ENCODE peak calls at places on chromosomes 13 and 19, in five cellular contexts. E is IMR-90, L is heart left ventricle, Z is gastrocnemius medialis, G is left lung. Y is an unnamed sample.

GRCh38 chr13:109783447-109783814 is 3.0 kb downstream of the IRS2 start:
- DNase-seq in E (no peak), L (no peak), Z (no peak), G (no peak), Y (peak; percentile 51)

GRCh38 chr13:98879127-98879520 is 98.7 kb downstream of the DOCK9 start:
- DNase-seq in E (no peak), L (no peak), Z (no peak), G (no peak), Y (no peak)

GRCh38 chr13:20546559-20546958 is 20.4 kb upstream of the IFT88 start:
- DNase-seq in E (no peak), L (no peak), Z (no peak), G (no peak), Y (no peak)

GRCh38 chr13:33322965-33323668 is 37.6 kb upstream of the STARD13 start:
- DNase-seq in E (no peak), L (no peak), Z (no peak), G (no peak), Y (no peak)

GRCh38 chr13:98348476-98348875 is 171.4 kb upstream of the RNF113B start:
- DNase-seq in E (no peak), L (no peak), Z (no peak), G (no peak), Y (no peak)

GRCh38 chr13:60331249-60332012 is 65.6 kb upstream of the TDRD3 start:
- DNase-seq in E (no peak), L (no peak), Z (no peak), G (no peak), Y (no peak)

GRCh38 chr13:60509601-60510386 is 112.8 kb downstream of the TDRD3 start:
- DNase-seq in E (peak; percentile 1), L (no peak), Z (no peak), G (no peak), Y (no peak)

GRCh38 chr19:32662186-32662585 is 12.8 kb downstream of the ANKRD27 start:
- DNase-seq in E (peak; percentile 58), L (no peak), Z (no peak), G (no peak), Y (no peak)

GRCh38 chr13:106851251-106851650 is 283.3 kb upstream of the ARGLU1 start:
- DNase-seq in E (peak; percentile 18), L (no peak), Z (no peak), G (no peak), Y (no peak)

GRCh38 chr19:3778104-3778867 is 6.3 kb upstream of the RAX2 start:
- DNase-seq in E (no peak), L (no peak), Z (no peak), G (no peak), Y (no peak)

GRCh38 chr19:47886010-47886559 is at the start of gene SULT2A1:
- DNase-seq in E (no peak), L (no peak), Z (no peak), G (no peak), Y (no peak)

GRCh38 chr19:40165362-40165937 is 25.8 kb upstream of the MAP3K10 start:
- DNase-seq in E (no peak), L (peak; percentile 32), Z (peak; percentile 4), G (peak; percentile 47), Y (peak; percentile 77)

GRCh38 chr13:68714292-68714691 is 1393.3 kb upstream of the ATXN8OS start:
- DNase-seq in E (no peak), L (no peak), Z (no peak), G (no peak), Y (no peak)

GRCh38 chr19:55146078-55146647 is 2.8 kb downstream of the TNNT1 start:
- DNase-seq in E (no peak), L (no peak), Z (no peak), G (no peak), Y (no peak)

DNA sequence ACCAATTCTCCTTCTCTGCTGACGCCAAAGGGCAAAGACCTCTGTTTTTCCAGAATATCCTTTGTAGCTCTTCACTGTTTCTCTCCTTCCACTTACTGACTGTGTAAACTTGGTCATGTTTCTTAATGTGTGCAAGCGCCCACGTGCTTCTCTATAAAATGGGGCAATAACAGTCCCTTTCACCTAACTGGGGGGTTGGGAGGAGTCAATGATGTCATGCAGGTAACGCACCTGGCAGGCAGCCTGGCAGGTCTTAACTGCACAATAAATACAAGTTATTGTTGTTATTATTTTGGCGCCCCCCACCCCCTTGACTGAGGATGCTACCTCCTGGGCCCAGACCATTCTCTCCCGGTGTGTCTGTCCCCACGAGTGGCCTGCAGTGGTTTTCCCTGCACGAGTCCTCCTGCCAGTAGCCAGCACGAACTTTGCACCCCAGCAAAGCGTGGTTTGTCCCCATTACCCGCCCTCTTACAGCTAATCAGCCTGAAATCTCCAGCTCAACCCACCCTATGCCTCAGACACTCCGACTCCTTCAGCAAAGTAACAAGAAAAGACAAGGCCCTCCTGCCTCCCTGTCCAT is 5.3 kb downstream of the SBSN start:
- DNase-seq in E (no peak), L (no peak), Z (no peak), G (no peak), Y (no peak)
- H3K27me3 ChIP-seq in E (peaks cover 7% of the 10 kb centered on the region), L (no peaks in the 10 kb centered on the region), Z (peaks cover 7% of the 10 kb centered on the region), G (no peaks in the 10 kb centered on the region), Y (no peaks in the 10 kb centered on the region)

DNA sequence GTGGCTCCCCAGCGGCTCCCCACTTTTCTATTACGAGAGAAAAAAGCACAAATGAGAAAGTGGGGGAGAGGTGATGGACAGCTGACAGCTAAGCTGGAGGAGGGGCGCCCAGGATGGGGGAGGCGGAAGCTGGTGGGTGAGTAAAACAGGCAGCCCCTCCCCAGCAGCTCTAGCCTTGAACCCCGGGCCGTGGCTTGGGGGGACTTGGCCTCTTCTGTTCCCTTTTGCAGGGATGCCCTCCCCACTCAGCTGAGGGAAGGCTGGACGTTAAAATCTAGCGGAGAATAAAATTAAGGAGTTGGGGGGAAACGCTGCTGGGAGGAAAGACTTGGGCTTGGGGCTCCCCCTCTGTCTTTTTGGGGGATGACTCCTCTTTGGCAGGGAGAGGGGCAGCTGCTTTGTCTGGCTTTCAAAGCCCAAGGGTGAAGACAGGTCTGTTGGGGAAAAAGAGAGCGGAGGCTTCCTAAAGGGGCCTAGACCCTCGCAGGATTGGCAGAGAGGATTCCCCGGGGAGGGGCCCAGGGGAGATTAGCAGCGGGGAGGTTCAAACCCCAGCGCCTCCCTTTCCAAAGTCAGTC is 1.4 kb upstream of the SAMD1 start:
- DNase-seq in E (no peak), L (no peak), Z (no peak), G (no peak), Y (no peak)
- H3K27ac ChIP-seq in E (no peak overlapping the region), L (peak overlapping the region; percentile 96), Z (peak overlapping the region; percentile 89), G (peak overlapping the region; percentile 93), Y (no peak overlapping the region)

GRCh38 chr19:41707871-41708371 is 505 bp upstream of the CEACAM5 start:
- DNase-seq in E (no peak), L (no peak), Z (no peak), G (no peak), Y (peak; percentile 59)
- H3K27me3 ChIP-seq in E (no peaks in the 10 kb centered on the region), L (peaks cover 37% of the 10 kb centered on the region), Z (peaks cover 6% of the 10 kb centered on the region), G (no peaks in the 10 kb centered on the region), Y (no peaks in the 10 kb centered on the region)

DNA sequence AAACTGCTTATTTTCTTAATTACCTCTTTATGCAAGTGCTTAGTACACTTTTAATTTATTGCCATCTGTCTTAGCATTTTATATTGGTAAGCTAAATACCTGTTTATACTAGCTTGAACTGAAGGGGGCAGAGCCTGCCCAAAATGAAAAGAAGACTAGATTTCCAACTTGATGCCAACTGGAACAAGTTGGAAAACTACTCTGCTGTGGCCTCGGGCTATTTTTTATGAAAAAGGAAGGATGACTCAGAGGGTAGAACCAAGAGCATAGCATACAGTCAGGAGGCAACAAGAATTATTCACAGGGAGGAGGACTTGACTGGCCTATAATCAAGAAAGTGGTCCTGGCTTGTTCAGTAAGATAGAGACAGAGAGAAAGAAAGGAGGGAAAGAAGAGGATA is 150.3 kb downstream of the NDFIP2 start:
- DNase-seq in E (peak; percentile 49), L (peak; percentile 10), Z (peak; percentile 5), G (no peak), Y (no peak)
- H3K27ac ChIP-seq in E (no peak overlapping the region), L (no peak overlapping the region), Z (no peak overlapping the region), G (no peak overlapping the region), Y (no peak overlapping the region)

DNA sequence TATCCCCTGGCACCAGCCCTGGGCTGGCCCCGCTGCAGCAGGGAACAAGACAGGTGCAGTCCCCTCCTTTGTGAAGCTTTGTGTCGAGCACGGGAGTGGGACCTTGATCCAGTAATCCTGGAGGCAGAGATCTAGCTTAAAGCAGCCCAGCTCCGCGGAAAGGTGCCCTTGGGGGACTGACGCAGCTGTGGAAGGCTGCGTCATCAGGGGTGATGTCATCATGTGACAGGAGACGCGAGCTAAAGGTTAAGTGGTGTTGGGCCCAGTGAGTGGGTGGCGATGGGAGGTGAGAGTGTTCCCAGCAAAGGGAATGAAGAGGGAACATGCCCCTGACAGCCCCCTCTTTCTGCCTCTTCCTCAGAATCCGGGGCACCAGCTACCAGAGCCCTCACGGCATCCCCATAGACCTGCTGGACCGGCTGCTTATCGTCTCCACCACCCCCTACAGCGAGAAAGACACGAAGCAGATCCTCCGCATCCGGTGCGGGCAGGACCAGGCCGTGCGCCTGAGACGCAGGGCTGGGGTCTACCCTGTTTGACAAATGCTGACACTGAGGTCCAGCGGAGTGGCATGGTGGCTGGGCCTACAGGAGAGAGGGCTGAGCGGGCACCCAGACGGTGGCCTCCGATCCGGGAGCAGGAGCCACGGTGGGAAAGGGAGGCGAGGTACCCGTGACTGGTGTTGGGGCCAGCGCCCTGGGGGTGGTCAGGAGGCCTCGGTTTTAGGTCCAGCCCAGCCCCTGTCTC is 2.6 kb downstream of the LHB start:
- DNase-seq in E (peak; percentile 40), L (no peak), Z (no peak), G (no peak), Y (no peak)
- H3K27me3 ChIP-seq in E (no peaks in the 10 kb centered on the region), L (peaks cover 9% of the 10 kb centered on the region), Z (peaks cover 10% of the 10 kb centered on the region), G (no peaks in the 10 kb centered on the region), Y (no peaks in the 10 kb centered on the region)

DNA sequence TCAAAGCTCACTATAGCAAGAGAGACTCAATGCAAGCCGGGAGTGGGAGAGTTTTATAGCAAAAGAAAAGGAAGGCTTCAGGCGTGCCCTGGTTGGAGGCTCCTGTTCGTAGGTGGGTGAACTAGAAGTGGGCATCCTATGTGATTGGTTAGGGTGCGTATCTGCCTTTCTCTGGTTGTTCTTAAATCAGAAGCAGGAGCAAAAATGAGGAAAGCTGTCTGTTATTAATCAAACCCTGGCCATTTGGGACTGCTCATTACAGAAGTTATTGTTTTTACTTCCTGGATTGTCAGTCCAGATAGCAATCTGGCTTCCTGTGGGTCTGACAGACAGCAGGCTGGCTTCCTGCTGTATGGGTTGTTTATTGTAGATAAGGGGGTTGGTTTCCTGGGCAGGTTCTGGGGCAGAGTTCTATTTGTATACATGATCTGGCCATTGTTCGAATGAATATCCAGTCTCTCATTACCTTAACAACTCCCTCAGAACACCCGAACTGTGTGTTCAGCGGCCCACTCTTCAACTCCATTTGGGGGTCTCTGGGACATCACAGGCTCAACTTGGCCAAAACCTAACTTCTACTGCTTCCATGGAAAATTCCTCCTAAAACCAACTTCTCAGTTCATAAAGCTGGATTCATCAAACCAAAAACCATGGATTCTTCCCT is 1.6 kb downstream of the ZNF792 start:
- DNase-seq in E (peak; percentile 16), L (peak; percentile 35), Z (no peak), G (no peak), Y (no peak)
- H3K27ac ChIP-seq in E (no peak overlapping the region), L (peak overlapping the region; percentile 88), Z (no peak overlapping the region), G (peak overlapping the region; percentile 51), Y (no peak overlapping the region)

GRCh38 chr13:27973956-27974662 is 5.0 kb upstream of the CDX2 start:
- DNase-seq in E (no peak), L (no peak), Z (no peak), G (no peak), Y (no peak)
- H3K27me3 ChIP-seq in E (peaks cover 95% of the 10 kb centered on the region), L (peaks cover 100% of the 10 kb centered on the region), Z (peaks cover 89% of the 10 kb centered on the region), G (peaks cover 96% of the 10 kb centered on the region), Y (no peaks in the 10 kb centered on the region)

GRCh38 chr19:13016628-13017305 is 21.5 kb downstream of the NFIX start:
- DNase-seq in E (no peak), L (no peak), Z (no peak), G (no peak), Y (no peak)
- H3K27ac ChIP-seq in E (peak overlapping the region; percentile 41), L (peak overlapping the region; percentile 84), Z (peak overlapping the region; percentile 97), G (peak overlapping the region; percentile 94), Y (peak overlapping the region; percentile 97)

Y was measured in aorta.